ENCODE peak calls at places on chromosomes 12 and 14, in seven cellular contexts. C is neuronal stem cell; L is sigmoid colon; U is mucosa of descending colon; S is naive thymus-derived CD4-positive, alpha-beta T cell; J is psoas muscle; D is PC-3. P is an unnamed sample.

GRCh38 chr12:1845427-1845826 is 25.1 kb downstream of the LRTM2 start:
- DNase-seq in S (no peak), D (no peak), J (no peak), C (no peak), U (no peak), L (peak; percentile 50), P (no peak)

GRCh38 chr12:666066-666465 is 2.8 kb upstream of the NINJ2 start:
- DNase-seq in J (no peak), S (no peak), L (no peak), C (no peak), U (no peak), D (no peak), P (no peak)

GRCh38 chr14:64733899-64734298 is 29.7 kb downstream of the PLEKHG3 start:
- DNase-seq in U (no peak), S (no peak), D (no peak), L (no peak), J (no peak), C (no peak), P (no peak)

GRCh38 chr12:7145671-7146070 is 15.5 kb downstream of the CLSTN3 start:
- DNase-seq in J (no peak), D (no peak), C (no peak), U (no peak), L (no peak), S (no peak), P (no peak)

GRCh38 chr14:67623114-67623513 is 3.4 kb downstream of the ARG2 start:
- DNase-seq in S (peak; percentile 44), D (peak; percentile 57), J (no peak), L (no peak), U (no peak), C (no peak), P (no peak)

GRCh38 chr14:34649344-34649743 is 19.4 kb upstream of the SNX6 start:
- DNase-seq in S (no peak), L (no peak), D (peak; percentile 86), J (no peak), C (no peak), U (no peak), P (no peak)

GRCh38 chr12:24991209-24992049 is 42.5 kb upstream of the BCAT1 start:
- DNase-seq in L (no peak), S (peak; percentile 75), U (peak; percentile 24), J (no peak), C (peak; percentile 27), D (peak; percentile 65), P (peak; percentile 66)

GRCh38 chr12:47886471-47887240 is 18.1 kb downstream of the VDR start:
- DNase-seq in J (no peak), D (no peak), L (no peak), C (no peak), S (no peak), U (no peak), P (no peak)

GRCh38 chr14:36254020-36254614 is 66.3 kb downstream of the MBIP start:
- DNase-seq in D (peak; percentile 25), U (no peak), J (no peak), L (no peak), C (no peak), S (no peak), P (no peak)

GRCh38 chr14:39488600-39488999 is 56.4 kb upstream of the FBXO33 start:
- DNase-seq in L (no peak), J (no peak), U (no peak), D (no peak), S (no peak), C (peak; percentile 75), P (no peak)

GRCh38 chr14:68214431-68214830 is 394.9 kb downstream of the RAD51B start:
- DNase-seq in S (no peak), C (no peak), J (no peak), U (no peak), L (no peak), D (no peak), P (no peak)

GRCh38 chr12:100767371-100767770 is 27.2 kb upstream of the ANO4 start:
- DNase-seq in L (no peak), D (no peak), U (no peak), C (no peak), J (no peak), S (no peak), P (no peak)

DNA sequence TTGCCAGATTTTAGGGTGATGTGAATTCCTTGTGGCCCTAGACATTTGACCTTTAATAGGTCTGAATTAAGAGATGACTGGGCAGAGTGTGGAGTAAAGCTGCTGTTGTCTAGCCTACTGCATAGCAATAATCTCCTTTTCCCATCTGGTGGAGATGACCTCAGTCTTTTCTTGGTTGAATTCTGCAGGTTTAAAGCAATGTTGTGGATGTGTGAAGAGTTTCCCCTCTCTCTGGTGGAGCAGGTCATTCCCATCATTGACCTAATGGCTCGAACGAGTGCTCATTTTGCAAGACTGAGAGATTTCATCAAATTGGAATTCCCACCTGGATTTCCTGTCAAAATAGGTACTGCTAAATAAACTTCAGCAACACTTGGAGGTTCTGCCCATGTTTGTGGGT is 19.0 kb downstream of the C12orf76 start:
- DNase-seq in U (no peak), S (no peak), C (no peak), J (no peak), D (no peak), L (no peak), P (no peak)
- H3K36me3 ChIP-seq in U (no peaks in the 10 kb centered on the region), S (peaks cover 20% of the 10 kb centered on the region), C (peaks cover 5% of the 10 kb centered on the region), J (peaks cover 8% of the 10 kb centered on the region), D (peaks cover 52% of the 10 kb centered on the region), L (peaks cover 36% of the 10 kb centered on the region), P (peaks cover 30% of the 10 kb centered on the region)

GRCh38 chr14:91322623-91323022 is 78.1 kb upstream of the GPR68 start:
- DNase-seq in C (no peak), L (no peak), S (no peak), D (no peak), U (no peak), J (no peak), P (no peak)
- H3K4me1 ChIP-seq in C (no peaks in the 10 kb centered on the region), L (no peaks in the 10 kb centered on the region), S (peaks cover 69% of the 10 kb centered on the region), D (no peaks in the 10 kb centered on the region), U (peaks cover 8% of the 10 kb centered on the region), J (no peaks in the 10 kb centered on the region), P (peaks cover 8% of the 10 kb centered on the region)

GRCh38 chr12:110444455-110444854 is 5.7 kb downstream of the ARPC3 start:
- DNase-seq in U (no peak), S (no peak), D (no peak), J (no peak), L (no peak), C (no peak), P (no peak)
- H3K36me3 ChIP-seq in U (no peaks in the 10 kb centered on the region), S (peaks cover 12% of the 10 kb centered on the region), D (peaks cover 46% of the 10 kb centered on the region), J (peaks cover 16% of the 10 kb centered on the region), L (peaks cover 36% of the 10 kb centered on the region), C (peaks cover 8% of the 10 kb centered on the region), P (peaks cover 2% of the 10 kb centered on the region)

DNA sequence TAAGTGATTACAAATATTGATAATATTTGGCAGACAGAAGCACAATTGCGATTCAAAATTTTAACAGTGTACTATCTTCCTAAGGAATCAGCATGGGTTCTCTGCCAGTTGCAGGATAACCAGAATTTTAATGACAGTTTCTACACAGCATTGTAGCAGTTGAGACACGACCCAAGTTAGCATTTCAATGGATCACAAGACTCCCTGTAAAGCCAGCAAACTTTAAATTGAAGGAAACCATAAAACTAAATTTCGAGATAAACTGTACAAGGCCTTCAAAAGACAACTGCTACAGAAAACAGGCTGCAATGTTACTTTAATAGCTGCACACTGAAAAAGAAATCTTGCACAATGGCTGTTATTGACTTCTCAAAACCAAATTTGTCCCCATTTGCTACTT is 154.9 kb downstream of the MED13L start:
- DNase-seq in L (no peak), J (no peak), S (no peak), U (no peak), C (no peak), D (no peak), P (no peak)
- H3K4me1 ChIP-seq in L (no peaks in the 10 kb centered on the region), J (peaks cover 91% of the 10 kb centered on the region), S (peaks cover 30% of the 10 kb centered on the region), U (peaks cover 18% of the 10 kb centered on the region), C (peaks cover 6% of the 10 kb centered on the region), D (peaks cover 45% of the 10 kb centered on the region), P (peaks cover 3% of the 10 kb centered on the region)

DNA sequence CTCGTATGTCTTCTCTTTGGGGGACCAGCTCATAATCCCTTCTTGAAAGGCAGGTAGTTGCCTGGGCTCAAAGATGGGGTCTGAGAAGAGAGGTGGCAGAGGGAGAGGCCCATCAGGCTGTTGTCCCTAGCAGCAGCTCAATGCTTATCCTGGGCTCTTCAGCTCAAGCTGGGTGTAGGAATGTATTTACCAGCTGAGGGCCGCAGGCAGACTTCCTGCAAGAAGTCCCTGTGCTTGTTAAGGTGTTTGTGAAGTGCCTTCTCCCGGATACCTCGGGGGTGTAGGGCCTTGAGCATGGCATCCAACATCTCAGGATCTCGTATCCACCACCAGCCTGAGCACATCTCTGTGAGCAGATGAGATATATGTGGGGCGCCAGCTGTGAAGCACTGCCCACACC is 29.4 kb downstream of the BAZ2A start:
- DNase-seq in U (no peak), J (no peak), D (no peak), C (no peak), L (no peak), S (no peak), P (no peak)
- H3K36me3 ChIP-seq in U (peaks cover 30% of the 10 kb centered on the region), J (peaks cover 36% of the 10 kb centered on the region), D (peaks cover 69% of the 10 kb centered on the region), C (peaks cover 70% of the 10 kb centered on the region), L (peaks cover 79% of the 10 kb centered on the region), S (peaks cover 44% of the 10 kb centered on the region), P (peaks cover 61% of the 10 kb centered on the region)

P was measured in small intestine.